ENCODE peak calls at places on chromosomes 11 and 22, in four cellular contexts. One of them, this sample, is unnamed.

GRCh38 chr11:62130498-62131464 is 7.0 kb downstream of the INCENP start:
- DNase-seq in sigmoid colon: peak; percentile 25
- DNase-seq in heart right ventricle: no peak
- DNase-seq in spleen: no peak
- DNase-seq in this sample: no peak

GRCh38 chr11:64341851-64342791 is 2.1 kb downstream of the CCDC88B start:
- DNase-seq in sigmoid colon: peak; percentile 94
- DNase-seq in heart right ventricle: peak; percentile 93
- DNase-seq in spleen: peak; percentile 97
- DNase-seq in this sample: peak; percentile 88

GRCh38 chr11:907668-908067 is 2.9 kb downstream of the CHID1 start:
- DNase-seq in heart right ventricle: no peak
- DNase-seq in spleen: no peak
- DNase-seq in sigmoid colon: no peak
- DNase-seq in this sample: no peak

GRCh38 chr11:3136542-3137455 is 28.3 kb downstream of the OSBPL5 start:
- DNase-seq in spleen: peak; percentile 78
- DNase-seq in heart right ventricle: peak; percentile 8
- DNase-seq in sigmoid colon: peak; percentile 59
- DNase-seq in this sample: peak; percentile 41

GRCh38 chr11:34397120-34397519 is 39.3 kb upstream of the ABTB2 start:
- DNase-seq in heart right ventricle: no peak
- DNase-seq in sigmoid colon: no peak
- DNase-seq in spleen: no peak
- DNase-seq in this sample: no peak

GRCh38 chr11:121163658-121164308 is 62.7 kb downstream of the TECTA start:
- DNase-seq in heart right ventricle: no peak
- DNase-seq in sigmoid colon: no peak
- DNase-seq in spleen: no peak
- DNase-seq in this sample: no peak

GRCh38 chr22:46074771-46075551 is 75.4 kb upstream of the PPARA start:
- DNase-seq in heart right ventricle: peak; percentile 21
- DNase-seq in spleen: peak; percentile 71
- DNase-seq in sigmoid colon: peak; percentile 68
- DNase-seq in this sample: peak; percentile 61

GRCh38 chr11:124746621-124747243 is 5.3 kb downstream of the VSIG2 start:
- DNase-seq in sigmoid colon: no peak
- DNase-seq in heart right ventricle: peak; percentile 82
- DNase-seq in spleen: peak; percentile 93
- DNase-seq in this sample: no peak

GRCh38 chr11:2987881-2988280 is 4.2 kb downstream of the NAP1L4 start:
- DNase-seq in sigmoid colon: no peak
- DNase-seq in heart right ventricle: no peak
- DNase-seq in spleen: no peak
- DNase-seq in this sample: no peak

GRCh38 chr11:134331565-134332188 is at the start of gene GLB1L2:
- DNase-seq in spleen: peak; percentile 91
- DNase-seq in sigmoid colon: peak; percentile 89
- DNase-seq in heart right ventricle: peak; percentile 78
- DNase-seq in this sample: no peak

GRCh38 chr11:18383388-18384156 is 10.8 kb upstream of the LDHA start:
- DNase-seq in spleen: peak; percentile 87
- DNase-seq in heart right ventricle: peak; percentile 56
- DNase-seq in sigmoid colon: peak; percentile 93
- DNase-seq in this sample: peak; percentile 93

GRCh38 chr22:36360871-36361383 is 26.8 kb downstream of the MYH9 start:
- DNase-seq in spleen: no peak
- DNase-seq in sigmoid colon: no peak
- DNase-seq in heart right ventricle: no peak
- DNase-seq in this sample: no peak
- H3K4me1 ChIP-seq in spleen: peaks cover 95% of the 10 kb centered on the region
- H3K4me1 ChIP-seq in sigmoid colon: no peaks in the 10 kb centered on the region
- H3K4me1 ChIP-seq in heart right ventricle: peaks cover 99% of the 10 kb centered on the region
- H3K4me1 ChIP-seq in this sample: peaks cover 95% of the 10 kb centered on the region

GRCh38 chr11:47987310-47987709 is 7.0 kb downstream of the PTPRJ start:
- DNase-seq in sigmoid colon: no peak
- DNase-seq in spleen: no peak
- DNase-seq in heart right ventricle: no peak
- DNase-seq in this sample: no peak

GRCh38 chr11:47986219-47986618 is 5.9 kb downstream of the PTPRJ start:
- DNase-seq in sigmoid colon: no peak
- DNase-seq in spleen: no peak
- DNase-seq in heart right ventricle: no peak
- DNase-seq in this sample: no peak

GRCh38 chr11:47986742-47987141 is 6.4 kb downstream of the PTPRJ start:
- DNase-seq in heart right ventricle: no peak
- DNase-seq in sigmoid colon: no peak
- DNase-seq in spleen: no peak
- DNase-seq in this sample: no peak

GRCh38 chr11:47989779-47990178 is 9.4 kb downstream of the PTPRJ start:
- DNase-seq in heart right ventricle: no peak
- DNase-seq in spleen: no peak
- DNase-seq in sigmoid colon: no peak
- DNase-seq in this sample: no peak

DNA sequence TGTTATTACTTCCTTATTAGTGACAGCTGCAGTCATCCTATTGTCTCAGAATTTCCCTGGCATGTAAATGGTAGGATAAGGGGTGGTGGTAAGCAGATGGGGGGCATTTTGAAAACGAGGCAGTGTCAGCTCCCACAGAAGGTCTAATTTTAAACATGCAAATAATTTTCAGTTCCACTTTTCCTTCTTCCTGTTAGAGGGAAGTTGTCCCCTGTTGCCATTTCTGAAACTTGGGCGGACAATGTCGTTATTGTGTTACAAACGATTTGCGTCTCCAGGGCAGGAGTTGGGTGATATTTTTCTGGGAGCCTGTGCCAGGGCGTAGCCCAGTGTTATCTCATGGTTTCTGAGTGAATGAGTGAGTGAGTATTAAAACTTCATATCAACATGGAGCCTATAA is 7.4 kb downstream of the PTPRJ start:
- DNase-seq in sigmoid colon: peak; percentile 68
- DNase-seq in spleen: no peak
- DNase-seq in heart right ventricle: no peak
- DNase-seq in this sample: no peak
- H3K27ac ChIP-seq in sigmoid colon: peak overlapping the region; percentile 30
- H3K27ac ChIP-seq in spleen: peak overlapping the region; percentile 62
- H3K27ac ChIP-seq in heart right ventricle: peak overlapping the region; percentile 46
- H3K27ac ChIP-seq in this sample: no peak overlapping the region

GRCh38 chr11:79308429-79308828 is 132.4 kb downstream of the TENM4 start:
- DNase-seq in spleen: no peak
- DNase-seq in sigmoid colon: no peak
- DNase-seq in heart right ventricle: no peak
- DNase-seq in this sample: no peak
- TF ChIP-seq CTCF in spleen: no peak
- TF ChIP-seq CTCF in sigmoid colon: no peak
- TF ChIP-seq CTCF in heart right ventricle: no peak
- TF ChIP-seq CTCF in this sample: no peak

GRCh38 chr22:42170946-42171345 is 40.3 kb upstream of the CYP2D6 start:
- DNase-seq in heart right ventricle: no peak
- DNase-seq in sigmoid colon: no peak
- DNase-seq in spleen: no peak
- DNase-seq in this sample: no peak

GRCh38 chr22:42173183-42173926 is 42.7 kb upstream of the CYP2D6 start:
- DNase-seq in spleen: no peak
- DNase-seq in heart right ventricle: no peak
- DNase-seq in sigmoid colon: no peak
- DNase-seq in this sample: no peak

GRCh38 chr22:42172385-42173172 is 42.0 kb upstream of the CYP2D6 start:
- DNase-seq in sigmoid colon: no peak
- DNase-seq in spleen: no peak
- DNase-seq in heart right ventricle: no peak
- DNase-seq in this sample: no peak

GRCh38 chr22:42171417-42171816 is 40.8 kb upstream of the CYP2D6 start:
- DNase-seq in heart right ventricle: no peak
- DNase-seq in sigmoid colon: no peak
- DNase-seq in spleen: no peak
- DNase-seq in this sample: no peak

DNA sequence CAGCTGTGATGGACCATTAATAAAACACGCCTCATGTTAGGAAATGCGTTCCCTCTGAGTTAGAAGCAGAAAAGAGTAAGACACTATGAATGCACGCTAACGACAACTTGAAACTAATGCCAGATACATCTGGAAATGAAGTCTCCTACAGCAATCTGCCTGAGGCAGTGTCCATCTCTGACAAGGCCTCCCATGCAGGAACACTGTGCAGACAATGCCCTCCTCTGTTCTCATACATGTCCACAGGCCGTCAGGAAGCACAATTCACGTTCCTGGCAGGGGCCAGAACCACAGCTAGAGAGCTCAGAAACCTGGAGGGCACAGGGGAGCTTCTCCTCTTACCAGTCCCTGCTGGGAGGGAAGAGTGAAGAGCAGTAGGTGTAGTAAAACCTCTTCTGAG is 41.3 kb upstream of the CYP2D6 start:
- DNase-seq in heart right ventricle: no peak
- DNase-seq in sigmoid colon: no peak
- DNase-seq in spleen: no peak
- DNase-seq in this sample: no peak
- H3K4me1 ChIP-seq in heart right ventricle: peaks cover 5% of the 10 kb centered on the region
- H3K4me1 ChIP-seq in sigmoid colon: no peaks in the 10 kb centered on the region
- H3K4me1 ChIP-seq in spleen: peaks cover 8% of the 10 kb centered on the region
- H3K4me1 ChIP-seq in this sample: no peaks in the 10 kb centered on the region

DNA sequence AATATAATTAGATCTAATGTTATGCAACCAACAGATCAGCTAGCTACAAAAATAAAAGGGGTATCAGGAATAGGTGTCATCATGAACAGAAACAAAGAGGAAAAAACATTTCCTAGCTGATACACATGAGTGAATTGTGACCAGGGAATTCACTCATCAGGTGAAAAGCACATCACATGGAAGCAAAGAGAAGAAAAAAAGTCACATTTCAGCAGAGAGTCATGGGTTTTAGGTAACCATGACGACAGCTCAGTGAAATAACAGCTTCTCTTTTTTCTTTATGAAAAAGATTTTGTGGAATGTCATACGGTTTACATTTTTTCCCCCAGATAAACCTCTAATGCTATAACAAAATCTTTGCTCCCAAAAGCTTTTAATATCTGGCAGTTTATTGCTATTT is 5.1 kb downstream of the TYR start:
- DNase-seq in spleen: no peak
- DNase-seq in heart right ventricle: no peak
- DNase-seq in sigmoid colon: no peak
- DNase-seq in this sample: no peak
- H3K27ac ChIP-seq in spleen: no peak overlapping the region
- H3K27ac ChIP-seq in heart right ventricle: no peak overlapping the region
- H3K27ac ChIP-seq in sigmoid colon: no peak overlapping the region
- H3K27ac ChIP-seq in this sample: no peak overlapping the region

GRCh38 chr11:46521947-46522681 is 71.7 kb downstream of the AMBRA1 start:
- DNase-seq in heart right ventricle: no peak
- DNase-seq in spleen: no peak
- DNase-seq in sigmoid colon: no peak
- DNase-seq in this sample: no peak
- TF ChIP-seq CTCF in heart right ventricle: no peak
- TF ChIP-seq CTCF in spleen: no peak
- TF ChIP-seq CTCF in sigmoid colon: no peak
- TF ChIP-seq CTCF in this sample: peak; percentile 30

GRCh38 chr11:96219981-96220623 is 122.9 kb downstream of the MAML2 start:
- DNase-seq in sigmoid colon: no peak
- DNase-seq in spleen: no peak
- DNase-seq in heart right ventricle: no peak
- DNase-seq in this sample: no peak
- H3K4me1 ChIP-seq in sigmoid colon: no peaks in the 10 kb centered on the region
- H3K4me1 ChIP-seq in spleen: peaks cover 59% of the 10 kb centered on the region
- H3K4me1 ChIP-seq in heart right ventricle: peaks cover 68% of the 10 kb centered on the region
- H3K4me1 ChIP-seq in this sample: peaks cover 17% of the 10 kb centered on the region

DNA sequence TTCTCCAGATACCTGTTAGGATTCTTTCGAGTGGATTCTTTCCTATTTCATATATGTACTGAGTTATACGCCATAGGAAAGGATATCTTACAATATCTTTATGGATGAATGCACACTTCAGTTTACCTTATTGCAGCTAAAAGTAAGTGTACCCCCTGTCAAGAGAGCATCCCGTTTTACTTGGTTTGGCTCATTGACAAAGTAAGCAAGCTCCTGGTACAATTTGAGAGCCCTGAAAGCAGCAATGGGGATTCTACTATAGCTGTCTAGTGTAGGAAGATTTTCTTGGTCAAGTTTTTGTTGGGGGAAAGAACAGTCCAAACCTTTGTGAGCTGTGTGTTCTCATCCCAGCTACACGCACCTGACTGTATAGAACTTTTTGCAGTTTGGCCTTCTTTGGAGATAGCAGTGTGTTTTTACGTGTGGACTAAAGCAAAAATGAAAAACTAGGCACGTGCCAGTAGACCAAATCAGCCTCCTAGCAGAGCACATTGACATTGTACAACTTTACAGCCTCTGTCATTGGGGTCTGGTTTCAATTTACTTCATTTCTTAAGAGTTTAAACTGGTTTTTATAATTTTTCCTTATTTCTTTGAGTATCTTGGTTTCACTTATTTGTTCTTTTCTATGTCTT is 44.0 kb downstream of the PPP6R3 start:
- DNase-seq in sigmoid colon: no peak
- DNase-seq in spleen: no peak
- DNase-seq in heart right ventricle: no peak
- DNase-seq in this sample: no peak
- H3K27ac ChIP-seq in sigmoid colon: peak overlapping the region; percentile 73
- H3K27ac ChIP-seq in spleen: no peak overlapping the region
- H3K27ac ChIP-seq in heart right ventricle: no peak overlapping the region
- H3K27ac ChIP-seq in this sample: no peak overlapping the region

GRCh38 chr22:42912049-42912448 is 55.0 kb upstream of the ARFGAP3 start:
- DNase-seq in spleen: no peak
- DNase-seq in heart right ventricle: no peak
- DNase-seq in sigmoid colon: no peak
- DNase-seq in this sample: no peak
- TF ChIP-seq CTCF in spleen: no peak
- TF ChIP-seq CTCF in heart right ventricle: no peak
- TF ChIP-seq CTCF in sigmoid colon: no peak
- TF ChIP-seq CTCF in this sample: no peak

This sample was measured in RWPE2.